ENCODE peak calls at places on chromosomes 4 and X, in six cellular contexts. X, H, Y, E, G and F are unnamed samples.

GRCh38 chr4:184396001-184396400 is 78.3 kb downstream of the IRF2 start:
- DNase-seq in Y (no peak), X (no peak), H (no peak), E (no peak), G (no peak), F (no peak)

GRCh38 chr4:3205995-3206394 is 43.0 kb upstream of the MSANTD1 start:
- DNase-seq in Y (no peak), H (no peak), X (peak), E (no peak), G (no peak), F (no peak)

GRCh38 chrX:130082244-130083106 is 27.8 kb downstream of the ELF4 start:
- DNase-seq in G (peak), Y (no peak), E (no peak), H (peak), X (no peak), F (peak)

GRCh38 chr4:156193116-156193515 is 239.4 kb upstream of the CTSO start:
- DNase-seq in E (no peak), H (no peak), X (no peak), G (no peak), Y (no peak), F (no peak)

GRCh38 chr4:152828122-152828521 is 48.4 kb downstream of the ARFIP1 start:
- DNase-seq in E (no peak), X (no peak), G (no peak), Y (no peak), H (no peak), F (no peak)

GRCh38 chrX:88613338-88613737 is 133.7 kb upstream of the CPXCR1 start:
- DNase-seq in E (peak), G (no peak), H (peak), Y (no peak), X (peak), F (no peak)

GRCh38 chr4:336099-336892 is 1.3 kb upstream of the ZNF141 start:
- DNase-seq in Y (peak), E (peak), H (peak), G (peak), X (no peak), F (no peak)

GRCh38 chr4:65007841-65008439 is 598.7 kb upstream of the TECRL start:
- DNase-seq in E (peak), X (peak), H (peak), Y (peak), G (no peak), F (no peak)

GRCh38 chrX:40040686-40041461 is 56.9 kb downstream of the BCOR start:
- DNase-seq in H (no peak), Y (no peak), X (no peak), G (no peak), E (no peak), F (no peak)

GRCh38 chr4:122652379-122652778 is 31.5 kb upstream of the IL21 start:
- DNase-seq in E (peak), X (peak), H (peak), Y (peak), G (no peak), F (peak)

GRCh38 chr4:151887151-151887815 is 126.5 kb upstream of the GATB start:
- DNase-seq in X (no peak), G (no peak), Y (no peak), H (peak), E (no peak), F (no peak)

GRCh38 chr4:88526221-88526815 is 2.7 kb upstream of the PYURF start:
- DNase-seq in X (no peak), G (no peak), Y (no peak), H (peak), E (no peak), F (no peak)

GRCh38 chrX:129772796-129773431 is 6.8 kb upstream of the SASH3 start:
- DNase-seq in E (no peak), G (peak), X (no peak), Y (no peak), H (no peak), F (peak)

GRCh38 chr4:113899260-113900177 is 79.9 kb downstream of the ARSJ start:
- DNase-seq in G (no peak), E (no peak), Y (no peak), H (no peak), X (no peak), F (no peak)

GRCh38 chrX:155086202-155086840 is 15.0 kb downstream of the BRCC3 start:
- DNase-seq in G (no peak), X (peak), Y (peak), H (peak), E (peak), F (no peak)
- TF ChIP-seq CTCF in G (peak), X (peak), Y (peak), H (peak), E (peak), F (no peak)

GRCh38 chr4:142402156-142402555 is 443.9 kb downstream of the INPP4B start:
- DNase-seq in Y (no peak), E (no peak), X (no peak), G (no peak), H (peak), F (no peak)

GRCh38 chr4:142406051-142406549 is 440.0 kb downstream of the INPP4B start:
- DNase-seq in E (peak), H (peak), X (no peak), Y (no peak), G (no peak), F (no peak)

GRCh38 chr4:142405021-142405991 is 440.8 kb downstream of the INPP4B start:
- DNase-seq in Y (peak), E (peak), H (peak), X (no peak), G (peak), F (peak)

GRCh38 chr4:142402925-142403324 is 443.2 kb downstream of the INPP4B start:
- DNase-seq in H (peak), Y (no peak), G (no peak), X (no peak), E (no peak), F (no peak)

DNA sequence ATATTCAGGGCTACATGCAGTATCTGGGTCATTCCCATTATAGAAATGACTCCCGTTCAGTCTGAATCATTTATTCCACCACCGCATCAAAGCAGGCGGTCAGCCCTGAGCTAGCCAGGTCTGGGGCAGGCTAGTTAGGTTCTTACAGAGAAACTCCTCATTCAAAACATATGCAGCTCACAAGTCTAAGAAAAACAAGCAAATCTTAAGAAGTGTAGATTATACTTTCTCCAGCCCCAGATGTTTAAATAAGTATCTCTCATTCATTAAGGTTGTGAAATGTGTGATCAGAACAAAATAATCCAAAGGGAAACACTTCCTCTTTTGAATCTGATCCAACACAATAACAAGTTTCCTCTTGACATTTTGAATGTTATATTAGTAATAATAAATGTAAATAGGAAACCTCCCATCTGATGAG is 441.9 kb downstream of the INPP4B start:
- DNase-seq in H (peak), E (no peak), X (no peak), G (no peak), Y (no peak), F (no peak)
- H3K4me3 ChIP-seq in H (peak), E (no peak), X (no peak), G (peak), Y (no peak), F (no peak)

GRCh38 chrX:131792356-131792749 is 230.7 kb upstream of the STK26 start:
- DNase-seq in H (peak), E (no peak), G (no peak), X (no peak), Y (peak), F (peak)
- TF ChIP-seq CTCF in H (peak), E (no peak), G (no peak), X (no peak), Y (peak), F (peak)

GRCh38 chr4:185811509-185812364 is at the start of gene SORBS2:
- DNase-seq in E (peak), Y (peak), H (peak), G (no peak), X (peak), F (peak)

GRCh38 chr4:185805979-185806378 is 6.0 kb downstream of the SORBS2 start:
- DNase-seq in X (no peak), E (no peak), Y (no peak), G (no peak), H (no peak), F (no peak)

GRCh38 chr4:185813133-185813532 is 1.1 kb upstream of the SORBS2 start:
- DNase-seq in Y (no peak), X (peak), E (no peak), H (no peak), G (no peak), F (no peak)

GRCh38 chr4:185809517-185810071 is 2.4 kb downstream of the SORBS2 start:
- DNase-seq in X (no peak), H (no peak), E (no peak), Y (no peak), G (no peak), F (no peak)

DNA sequence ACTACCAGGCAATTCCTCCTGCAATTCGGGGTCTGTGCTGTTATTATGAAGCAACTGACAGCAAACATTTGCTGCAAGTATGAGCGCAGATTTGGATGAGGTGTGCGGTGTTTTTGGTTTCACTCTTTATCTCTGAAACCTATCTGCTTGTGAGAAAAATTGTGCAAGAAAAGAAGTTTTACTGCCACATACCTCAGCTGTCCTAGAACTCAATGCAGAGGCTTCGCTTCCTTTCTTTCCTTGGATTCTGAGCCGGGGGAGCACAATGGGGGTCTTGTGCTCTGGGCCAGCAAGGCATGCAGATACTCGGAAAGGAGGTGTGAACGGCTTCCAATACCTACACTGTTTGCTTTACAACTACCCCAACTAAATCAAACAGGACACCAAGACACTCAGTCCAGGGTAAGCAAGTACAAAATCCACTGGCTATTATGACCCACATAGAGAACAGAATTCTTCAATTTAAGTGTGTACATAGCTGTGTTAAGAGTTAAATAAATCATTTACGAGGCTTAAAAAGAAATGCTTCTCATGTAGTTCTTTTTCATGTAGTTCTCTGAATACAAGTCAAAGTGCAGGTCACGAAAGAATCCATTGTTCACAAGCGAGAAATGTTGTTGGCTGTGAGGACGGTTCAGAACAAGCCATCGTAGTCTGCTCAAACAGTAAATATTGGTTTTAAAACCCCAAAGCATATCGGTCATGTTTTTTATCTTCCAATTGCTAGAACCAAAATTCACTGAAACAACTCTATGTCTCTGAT is 1.1 kb downstream of the SORBS2 start:
- DNase-seq in X (peak), G (no peak), E (no peak), Y (no peak), H (peak), F (no peak)
- H3K4me3 ChIP-seq in X (peak), G (peak), E (peak), Y (peak), H (peak), F (peak)

GRCh38 chr4:26576171-26576829 is 7.6 kb upstream of the TBC1D19 start:
- DNase-seq in G (no peak), X (peak), H (peak), Y (no peak), E (no peak), F (no peak)

GRCh38 chr4:26568446-26568994 is 15.4 kb upstream of the TBC1D19 start:
- DNase-seq in H (peak), X (no peak), Y (no peak), E (no peak), G (no peak), F (no peak)

GRCh38 chr4:26570596-26570995 is 13.3 kb upstream of the TBC1D19 start:
- DNase-seq in G (no peak), H (peak), Y (no peak), X (no peak), E (no peak), F (no peak)

GRCh38 chr4:26574563-26574962 is 9.3 kb upstream of the TBC1D19 start:
- DNase-seq in G (no peak), X (no peak), E (no peak), H (no peak), Y (peak), F (no peak)

DNA sequence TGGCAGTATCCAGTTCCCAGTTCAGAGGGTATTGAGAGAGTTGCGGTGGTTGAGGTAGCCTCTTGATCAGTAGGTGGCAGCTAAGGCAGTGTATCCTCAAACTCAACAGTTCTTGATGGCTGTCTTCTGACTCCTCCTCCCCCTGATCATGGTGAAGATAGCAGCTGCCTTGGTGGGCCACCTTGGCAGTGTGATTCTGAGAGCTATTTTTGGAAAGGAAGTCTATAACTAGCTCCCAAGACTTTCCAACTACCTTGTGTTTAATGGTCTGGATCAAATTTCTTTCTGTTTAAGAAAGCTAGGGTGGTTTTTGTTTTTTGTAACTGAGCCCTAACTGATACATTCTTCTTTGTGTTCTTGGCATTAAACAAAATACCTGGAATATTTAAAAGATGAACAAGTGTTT is 10.5 kb upstream of the TBC1D19 start:
- DNase-seq in Y (no peak), X (no peak), H (peak), E (no peak), G (no peak), F (no peak)
- TF ChIP-seq CTCF in Y (no peak), X (no peak), H (no peak), E (no peak), G (no peak), F (no peak)